ENCODE peak calls at places on chromosomes 4 and X, in five cellular contexts. One of them, this sample, is unnamed.

GRCh38 chrX:140507223-140507981 is 2.5 kb upstream of the SOX3 start:
- DNase-seq in K562: no peak
- DNase-seq in skeletal muscle cell: no peak
- DNase-seq in T-cell: no peak
- DNase-seq in progenitor cell of endocrine pancreas: no peak
- DNase-seq in this sample: no peak

GRCh38 chr4:109588176-109588575 is 28.1 kb downstream of the MCUB start:
- DNase-seq in T-cell: no peak
- DNase-seq in K562: no peak
- DNase-seq in skeletal muscle cell: no peak
- DNase-seq in progenitor cell of endocrine pancreas: no peak
- DNase-seq in this sample: peak

GRCh38 chr4:46937493-46937892 is 28.4 kb upstream of the COX7B2 start:
- DNase-seq in skeletal muscle cell: no peak
- DNase-seq in K562: no peak
- DNase-seq in progenitor cell of endocrine pancreas: no peak
- DNase-seq in T-cell: no peak
- DNase-seq in this sample: no peak

GRCh38 chrX:101659601-101660063 is at the start of gene ARMCX2:
- DNase-seq in T-cell: no peak
- DNase-seq in skeletal muscle cell: peak
- DNase-seq in progenitor cell of endocrine pancreas: no peak
- DNase-seq in K562: no peak
- DNase-seq in this sample: no peak

GRCh38 chr4:123997116-123997515 is 600.5 kb downstream of the SPRY1 start:
- DNase-seq in T-cell: no peak
- DNase-seq in progenitor cell of endocrine pancreas: no peak
- DNase-seq in K562: no peak
- DNase-seq in skeletal muscle cell: no peak
- DNase-seq in this sample: no peak

GRCh38 chr4:107666134-107666533 is 53.9 kb downstream of the PAPSS1 start:
- DNase-seq in progenitor cell of endocrine pancreas: no peak
- DNase-seq in T-cell: no peak
- DNase-seq in skeletal muscle cell: no peak
- DNase-seq in K562: no peak
- DNase-seq in this sample: no peak

GRCh38 chr4:105061136-105061696 is 85.5 kb upstream of the TET2 start:
- DNase-seq in K562: peak
- DNase-seq in skeletal muscle cell: no peak
- DNase-seq in T-cell: no peak
- DNase-seq in progenitor cell of endocrine pancreas: no peak
- DNase-seq in this sample: peak

GRCh38 chr4:10582059-10582686 is 102.4 kb downstream of the CLNK start:
- DNase-seq in T-cell: no peak
- DNase-seq in progenitor cell of endocrine pancreas: no peak
- DNase-seq in skeletal muscle cell: no peak
- DNase-seq in K562: peak
- DNase-seq in this sample: no peak

GRCh38 chrX:109635151-109635550 is 10.2 kb upstream of the KCNE5 start:
- DNase-seq in T-cell: no peak
- DNase-seq in progenitor cell of endocrine pancreas: no peak
- DNase-seq in K562: peak
- DNase-seq in skeletal muscle cell: no peak
- DNase-seq in this sample: no peak

GRCh38 chrX:72121381-72121780 is 10.3 kb downstream of the RTL5 start:
- DNase-seq in K562: no peak
- DNase-seq in progenitor cell of endocrine pancreas: no peak
- DNase-seq in T-cell: no peak
- DNase-seq in skeletal muscle cell: peak
- DNase-seq in this sample: peak

GRCh38 chr4:114597410-114598115 is 1.0 kb upstream of the UGT8 start:
- DNase-seq in skeletal muscle cell: no peak
- DNase-seq in progenitor cell of endocrine pancreas: no peak
- DNase-seq in K562: no peak
- DNase-seq in T-cell: no peak
- DNase-seq in this sample: no peak

GRCh38 chr4:151014521-151015457 is at the start of gene LRBA:
- DNase-seq in K562: peak
- DNase-seq in skeletal muscle cell: no peak
- DNase-seq in T-cell: peak
- DNase-seq in progenitor cell of endocrine pancreas: peak
- DNase-seq in this sample: peak

GRCh38 chr4:159071969-159072765 is 30.7 kb upstream of the RAPGEF2 start:
- DNase-seq in progenitor cell of endocrine pancreas: no peak
- DNase-seq in K562: no peak
- DNase-seq in skeletal muscle cell: no peak
- DNase-seq in T-cell: no peak
- DNase-seq in this sample: no peak

GRCh38 chrX:101357166-101357795 is 8.7 kb upstream of the TIMM8A start:
- DNase-seq in skeletal muscle cell: no peak
- DNase-seq in progenitor cell of endocrine pancreas: no peak
- DNase-seq in T-cell: no peak
- DNase-seq in K562: peak
- DNase-seq in this sample: no peak

GRCh38 chrX:51420610-51421009 is 75.8 kb downstream of the NUDT11 start:
- DNase-seq in K562: peak
- DNase-seq in T-cell: no peak
- DNase-seq in progenitor cell of endocrine pancreas: no peak
- DNase-seq in skeletal muscle cell: no peak
- DNase-seq in this sample: peak

GRCh38 chr4:139607302-139608060 is 51.5 kb upstream of the SETD7 start:
- DNase-seq in T-cell: no peak
- DNase-seq in skeletal muscle cell: no peak
- DNase-seq in K562: no peak
- DNase-seq in progenitor cell of endocrine pancreas: no peak
- DNase-seq in this sample: no peak

GRCh38 chr4:34953145-34953799 is 1291.0 kb downstream of the ARAP2 start:
- DNase-seq in T-cell: no peak
- DNase-seq in skeletal muscle cell: no peak
- DNase-seq in K562: no peak
- DNase-seq in progenitor cell of endocrine pancreas: no peak
- DNase-seq in this sample: no peak

GRCh38 chr4:54527532-54527931 is 130.2 kb upstream of the KIT start:
- DNase-seq in progenitor cell of endocrine pancreas: no peak
- DNase-seq in T-cell: no peak
- DNase-seq in K562: no peak
- DNase-seq in skeletal muscle cell: no peak
- DNase-seq in this sample: no peak

GRCh38 chrX:4925911-4926310 is 1212.5 kb upstream of the PRKX start:
- DNase-seq in K562: no peak
- DNase-seq in T-cell: no peak
- DNase-seq in skeletal muscle cell: no peak
- DNase-seq in progenitor cell of endocrine pancreas: no peak
- DNase-seq in this sample: no peak

GRCh38 chr4:110357521-110357920 is 118.4 kb upstream of the ENPEP start:
- DNase-seq in skeletal muscle cell: no peak
- DNase-seq in progenitor cell of endocrine pancreas: no peak
- DNase-seq in T-cell: no peak
- DNase-seq in K562: no peak
- DNase-seq in this sample: no peak

GRCh38 chrX:136198678-136199243 is 51.4 kb downstream of the FHL1 start:
- DNase-seq in skeletal muscle cell: no peak
- DNase-seq in K562: no peak
- DNase-seq in progenitor cell of endocrine pancreas: no peak
- DNase-seq in T-cell: no peak
- DNase-seq in this sample: no peak

GRCh38 chr4:119035941-119036737 is 99.5 kb upstream of the MYOZ2 start:
- DNase-seq in K562: no peak
- DNase-seq in progenitor cell of endocrine pancreas: no peak
- DNase-seq in T-cell: no peak
- DNase-seq in skeletal muscle cell: no peak
- DNase-seq in this sample: no peak

GRCh38 chr4:67727124-67727850 is 26.3 kb upstream of the UBA6 start:
- DNase-seq in T-cell: no peak
- DNase-seq in progenitor cell of endocrine pancreas: no peak
- DNase-seq in skeletal muscle cell: peak
- DNase-seq in K562: no peak
- DNase-seq in this sample: no peak

GRCh38 chr4:182922551-182923284 is 5.5 kb upstream of the DCTD start:
- DNase-seq in K562: no peak
- DNase-seq in skeletal muscle cell: peak
- DNase-seq in T-cell: no peak
- DNase-seq in progenitor cell of endocrine pancreas: no peak
- DNase-seq in this sample: no peak

GRCh38 chrX:149611619-149612018 is 16.5 kb upstream of the HSFX2 start:
- DNase-seq in progenitor cell of endocrine pancreas: no peak
- DNase-seq in T-cell: no peak
- DNase-seq in skeletal muscle cell: no peak
- DNase-seq in K562: no peak
- DNase-seq in this sample: no peak